ENCODE peak calls at places on chromosome 18, in seven cellular contexts. One of them, this sample, is unnamed.

GRCh38 chr18:10207682-10208081 is 246.8 kb upstream of the APCDD1 start:
- DNase-seq in EH: no peak
- DNase-seq in WERI-Rb-1: no peak
- DNase-seq in NCI-H510A treated with DMSO at 0.1 percent for 48 hours: no peak
- DNase-seq in OCI-LY7: no peak
- DNase-seq in heart right ventricle: no peak
- DNase-seq in NAMALWA: no peak
- DNase-seq in this sample: no peak

GRCh38 chr18:13441731-13442130 is 223.2 kb downstream of the LDLRAD4 start:
- DNase-seq in EH: no peak
- DNase-seq in WERI-Rb-1: no peak
- DNase-seq in NCI-H510A treated with DMSO at 0.1 percent for 48 hours: no peak
- DNase-seq in OCI-LY7: no peak
- DNase-seq in heart right ventricle: no peak
- DNase-seq in NAMALWA: no peak
- DNase-seq in this sample: no peak

GRCh38 chr18:49560277-49561126 is 1.4 kb upstream of the LIPG start:
- DNase-seq in EH: no peak
- DNase-seq in WERI-Rb-1: no peak
- DNase-seq in NCI-H510A treated with DMSO at 0.1 percent for 48 hours: peak
- DNase-seq in OCI-LY7: no peak
- DNase-seq in heart right ventricle: no peak
- DNase-seq in NAMALWA: no peak
- DNase-seq in this sample: no peak

GRCh38 chr18:682833-683232 is 25.4 kb downstream of the TYMS start:
- DNase-seq in EH: no peak
- DNase-seq in WERI-Rb-1: no peak
- DNase-seq in NCI-H510A treated with DMSO at 0.1 percent for 48 hours: no peak
- DNase-seq in OCI-LY7: no peak
- DNase-seq in heart right ventricle: no peak
- DNase-seq in NAMALWA: no peak
- DNase-seq in this sample: no peak

GRCh38 chr18:23765931-23766330 is 76.7 kb downstream of the LAMA3 start:
- DNase-seq in EH: no peak
- DNase-seq in WERI-Rb-1: no peak
- DNase-seq in NCI-H510A treated with DMSO at 0.1 percent for 48 hours: no peak
- DNase-seq in OCI-LY7: no peak
- DNase-seq in heart right ventricle: no peak
- DNase-seq in NAMALWA: no peak
- DNase-seq in this sample: no peak

GRCh38 chr18:25109484-25109883 is 242.5 kb downstream of the ZNF521 start:
- DNase-seq in EH: peak
- DNase-seq in WERI-Rb-1: no peak
- DNase-seq in NCI-H510A treated with DMSO at 0.1 percent for 48 hours: no peak
- DNase-seq in OCI-LY7: no peak
- DNase-seq in heart right ventricle: no peak
- DNase-seq in NAMALWA: no peak
- DNase-seq in this sample: peak

GRCh38 chr18:64982414-64983096 is 768.3 kb upstream of the CDH7 start:
- DNase-seq in EH: no peak
- DNase-seq in WERI-Rb-1: no peak
- DNase-seq in NCI-H510A treated with DMSO at 0.1 percent for 48 hours: peak
- DNase-seq in OCI-LY7: no peak
- DNase-seq in heart right ventricle: no peak
- DNase-seq in NAMALWA: no peak
- DNase-seq in this sample: no peak

GRCh38 chr18:45169610-45170009 is 445.7 kb upstream of the SLC14A2 start:
- DNase-seq in EH: peak
- DNase-seq in WERI-Rb-1: no peak
- DNase-seq in NCI-H510A treated with DMSO at 0.1 percent for 48 hours: no peak
- DNase-seq in OCI-LY7: no peak
- DNase-seq in heart right ventricle: no peak
- DNase-seq in NAMALWA: no peak
- DNase-seq in this sample: peak

GRCh38 chr18:51160646-51161045 is 36.8 kb downstream of the MEX3C start:
- DNase-seq in EH: no peak
- DNase-seq in WERI-Rb-1: no peak
- DNase-seq in NCI-H510A treated with DMSO at 0.1 percent for 48 hours: no peak
- DNase-seq in OCI-LY7: no peak
- DNase-seq in heart right ventricle: no peak
- DNase-seq in NAMALWA: no peak
- DNase-seq in this sample: no peak

GRCh38 chr18:2070636-2071035 is 500.7 kb downstream of the METTL4 start:
- DNase-seq in EH: no peak
- DNase-seq in WERI-Rb-1: no peak
- DNase-seq in NCI-H510A treated with DMSO at 0.1 percent for 48 hours: peak
- DNase-seq in OCI-LY7: no peak
- DNase-seq in heart right ventricle: no peak
- DNase-seq in NAMALWA: no peak
- DNase-seq in this sample: no peak

GRCh38 chr18:78587626-78588600 is 391.7 kb upstream of the SALL3 start:
- DNase-seq in EH: no peak
- DNase-seq in WERI-Rb-1: no peak
- DNase-seq in NCI-H510A treated with DMSO at 0.1 percent for 48 hours: no peak
- DNase-seq in OCI-LY7: no peak
- DNase-seq in heart right ventricle: no peak
- DNase-seq in NAMALWA: no peak
- DNase-seq in this sample: no peak

GRCh38 chr18:58754544-58755068 is 83.3 kb downstream of the MALT1 start:
- DNase-seq in EH: no peak
- DNase-seq in WERI-Rb-1: no peak
- DNase-seq in NCI-H510A treated with DMSO at 0.1 percent for 48 hours: no peak
- DNase-seq in OCI-LY7: no peak
- DNase-seq in heart right ventricle: peak
- DNase-seq in NAMALWA: no peak
- DNase-seq in this sample: no peak

GRCh38 chr18:58578835-58579560 is 49.9 kb downstream of the ALPK2 start:
- DNase-seq in EH: peak
- DNase-seq in WERI-Rb-1: peak
- DNase-seq in NCI-H510A treated with DMSO at 0.1 percent for 48 hours: no peak
- DNase-seq in OCI-LY7: no peak
- DNase-seq in heart right ventricle: no peak
- DNase-seq in NAMALWA: no peak
- DNase-seq in this sample: peak

This sample was measured in AG10803.